ENCODE peak calls at places on chromosome 17, in four cellular contexts. One of them, this sample, is unnamed.

GRCh38 chr17:44795928-44796327 is 34.2 kb downstream of the GJC1 start:
- DNase-seq in neural progenitor cell: no peak
- DNase-seq in pancreas: no peak
- DNase-seq in uterus: no peak
- DNase-seq in this sample: no peak

GRCh38 chr17:75012320-75013076 is at the start of gene MRPL58:
- DNase-seq in neural progenitor cell: peak; percentile 95
- DNase-seq in pancreas: peak; percentile 82
- DNase-seq in uterus: peak; percentile 85
- DNase-seq in this sample: peak; percentile 93

GRCh38 chr17:74150428-74151025 is 53.0 kb upstream of the RPL38 start:
- DNase-seq in neural progenitor cell: no peak
- DNase-seq in pancreas: peak; percentile 32
- DNase-seq in uterus: no peak
- DNase-seq in this sample: no peak

GRCh38 chr17:7017827-7018200 is 5.0 kb upstream of the BCL6B start:
- DNase-seq in neural progenitor cell: no peak
- DNase-seq in pancreas: no peak
- DNase-seq in uterus: no peak
- DNase-seq in this sample: no peak

GRCh38 chr17:9937164-9937835 is 32.2 kb upstream of the RCVRN start:
- DNase-seq in neural progenitor cell: no peak
- DNase-seq in pancreas: no peak
- DNase-seq in uterus: no peak
- DNase-seq in this sample: no peak

GRCh38 chr17:45719335-45720071 is 64.6 kb upstream of the CRHR1 start:
- DNase-seq in neural progenitor cell: peak; percentile 54
- DNase-seq in pancreas: peak; percentile 14
- DNase-seq in uterus: no peak
- DNase-seq in this sample: peak; percentile 28

GRCh38 chr17:14067347-14067746 is 2.0 kb upstream of the COX10 start:
- DNase-seq in neural progenitor cell: no peak
- DNase-seq in pancreas: no peak
- DNase-seq in uterus: no peak
- DNase-seq in this sample: no peak

GRCh38 chr17:57442401-57442823 is 186.1 kb downstream of the MSI2 start:
- DNase-seq in neural progenitor cell: no peak
- DNase-seq in pancreas: no peak
- DNase-seq in uterus: no peak
- DNase-seq in this sample: no peak

GRCh38 chr17:59420901-59421300 is 89.4 kb downstream of the YPEL2 start:
- DNase-seq in neural progenitor cell: no peak
- DNase-seq in pancreas: no peak
- DNase-seq in uterus: no peak
- DNase-seq in this sample: no peak

GRCh38 chr17:1606352-1606985 is 22.2 kb downstream of the SLC43A2 start:
- DNase-seq in neural progenitor cell: no peak
- DNase-seq in pancreas: no peak
- DNase-seq in uterus: no peak
- DNase-seq in this sample: no peak

GRCh38 chr17:3539881-3540540 is 17.6 kb downstream of the TRPV3 start:
- DNase-seq in neural progenitor cell: no peak
- DNase-seq in pancreas: no peak
- DNase-seq in uterus: no peak
- DNase-seq in this sample: no peak

GRCh38 chr17:48148029-48148759 is 40.6 kb downstream of the SNX11 start:
- DNase-seq in neural progenitor cell: no peak
- DNase-seq in pancreas: no peak
- DNase-seq in uterus: no peak
- DNase-seq in this sample: no peak

GRCh38 chr17:47852113-47852949 is 1.4 kb upstream of the SP6 start:
- DNase-seq in neural progenitor cell: no peak
- DNase-seq in pancreas: no peak
- DNase-seq in uterus: no peak
- DNase-seq in this sample: no peak

GRCh38 chr17:35017021-35017420 is 36.7 kb downstream of the LIG3 start:
- DNase-seq in neural progenitor cell: no peak
- DNase-seq in pancreas: no peak
- DNase-seq in uterus: no peak
- DNase-seq in this sample: no peak

GRCh38 chr17:62062313-62062712 is 2.8 kb downstream of the MED13 start:
- DNase-seq in neural progenitor cell: no peak
- DNase-seq in pancreas: no peak
- DNase-seq in uterus: no peak
- DNase-seq in this sample: no peak
- H3K4me3 ChIP-seq in neural progenitor cell: peak overlapping the region; percentile 79
- H3K4me3 ChIP-seq in pancreas: no peak overlapping the region
- H3K4me3 ChIP-seq in uterus: peak overlapping the region; percentile 7
- H3K4me3 ChIP-seq in this sample: peak overlapping the region; percentile 98

GRCh38 chr17:80376531-80376930 is 38.4 kb upstream of the ENDOV start:
- DNase-seq in neural progenitor cell: no peak
- DNase-seq in pancreas: no peak
- DNase-seq in uterus: no peak
- DNase-seq in this sample: no peak

GRCh38 chr17:80375186-80375585 is 39.8 kb upstream of the ENDOV start:
- DNase-seq in neural progenitor cell: no peak
- DNase-seq in pancreas: no peak
- DNase-seq in uterus: peak; percentile 2
- DNase-seq in this sample: no peak

GRCh38 chr17:80380068-80381061 is 34.6 kb upstream of the ENDOV start:
- DNase-seq in neural progenitor cell: no peak
- DNase-seq in pancreas: no peak
- DNase-seq in uterus: no peak
- DNase-seq in this sample: no peak

GRCh38 chr17:80379348-80379747 is 35.6 kb upstream of the ENDOV start:
- DNase-seq in neural progenitor cell: no peak
- DNase-seq in pancreas: no peak
- DNase-seq in uterus: no peak
- DNase-seq in this sample: no peak

DNA sequence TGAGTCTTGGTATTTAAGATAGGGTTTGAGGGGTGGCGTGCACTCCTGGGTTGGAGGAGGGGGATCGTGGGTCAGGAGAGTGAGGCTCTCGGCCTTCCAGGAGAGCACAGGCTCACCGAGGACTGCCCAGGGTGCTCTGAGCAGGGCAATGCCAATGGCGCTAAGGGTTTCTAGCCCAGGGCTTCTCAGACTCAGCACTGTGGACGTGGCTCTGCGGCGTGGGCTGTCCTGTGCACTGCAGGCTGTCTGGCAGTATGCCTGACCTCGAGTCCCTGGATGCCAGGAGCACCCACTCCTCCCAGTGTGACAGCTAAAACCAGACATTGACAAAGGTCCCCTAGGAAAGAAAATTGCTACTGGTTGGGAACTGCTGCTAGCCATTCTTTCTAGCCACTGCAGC is 37.2 kb upstream of the ENDOV start:
- DNase-seq in neural progenitor cell: no peak
- DNase-seq in pancreas: no peak
- DNase-seq in uterus: no peak
- DNase-seq in this sample: no peak
- H3K36me3 ChIP-seq in neural progenitor cell: no peaks in the 10 kb centered on the region
- H3K36me3 ChIP-seq in pancreas: peaks cover 43% of the 10 kb centered on the region
- H3K36me3 ChIP-seq in uterus: no peaks in the 10 kb centered on the region
- H3K36me3 ChIP-seq in this sample: peaks cover 5% of the 10 kb centered on the region

DNA sequence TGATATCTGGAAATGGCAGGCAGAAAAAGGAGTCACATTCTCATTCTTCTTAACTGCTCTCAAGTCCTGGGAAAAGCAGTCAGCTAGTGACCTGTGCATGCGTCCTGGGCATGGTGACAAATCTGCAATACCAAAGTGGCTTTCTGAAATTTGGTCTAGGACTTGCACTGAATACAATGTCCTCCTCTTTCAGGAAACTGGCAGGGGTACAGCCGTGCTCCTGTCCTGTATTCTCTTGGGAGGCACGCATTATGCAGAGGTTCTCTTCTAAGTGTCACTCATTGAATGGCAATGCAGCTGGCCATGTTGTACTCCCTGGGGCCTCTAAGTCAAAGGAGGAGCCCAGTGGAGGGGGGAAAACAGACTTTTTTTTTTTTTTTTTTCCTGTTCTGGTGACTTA is 10.6 kb downstream of the PHF12 start:
- DNase-seq in neural progenitor cell: peak; percentile 58
- DNase-seq in pancreas: no peak
- DNase-seq in uterus: no peak
- DNase-seq in this sample: no peak
- H3K4me1 ChIP-seq in neural progenitor cell: peaks cover 62% of the 10 kb centered on the region
- H3K4me1 ChIP-seq in pancreas: peaks cover 14% of the 10 kb centered on the region
- H3K4me1 ChIP-seq in uterus: peaks cover 8% of the 10 kb centered on the region
- H3K4me1 ChIP-seq in this sample: no peaks in the 10 kb centered on the region

GRCh38 chr17:38444151-38444550 is 15.9 kb downstream of the ARHGAP23 start:
- DNase-seq in neural progenitor cell: peak; percentile 89
- DNase-seq in pancreas: peak; percentile 52
- DNase-seq in uterus: peak; percentile 72
- DNase-seq in this sample: peak; percentile 86
- H3K4me3 ChIP-seq in neural progenitor cell: no peak overlapping the region
- H3K4me3 ChIP-seq in pancreas: no peak overlapping the region
- H3K4me3 ChIP-seq in uterus: no peak overlapping the region
- H3K4me3 ChIP-seq in this sample: no peak overlapping the region

This sample was measured in BE2C.